ENCODE peak calls at places on chromosomes 2 and 18, in four cellular contexts. Y, H, Z and G are unnamed samples.

GRCh38 chr2:224938670-224939309 is 103.5 kb downstream of the DOCK10 start:
- DNase-seq in Y (no peak), H (no peak), Z (no peak), G (no peak)

GRCh38 chr2:188819011-188819410 is 155.2 kb upstream of the COL3A1 start:
- DNase-seq in Y (no peak), H (no peak), Z (no peak), G (no peak)

GRCh38 chr18:78948707-78949106 is 30.9 kb upstream of the SALL3 start:
- DNase-seq in Y (no peak), H (no peak), Z (no peak), G (no peak)

GRCh38 chr2:127611076-127611925 is 34.7 kb upstream of the GPR17 start:
- DNase-seq in Y (no peak), H (no peak), Z (no peak), G (no peak)

GRCh38 chr2:45968946-45969584 is 317.6 kb downstream of the PRKCE start:
- DNase-seq in Y (no peak), H (no peak), Z (no peak), G (no peak)

GRCh38 chr2:186256540-186256939 is 229.5 kb upstream of the ZC3H15 start:
- DNase-seq in Y (peak), H (no peak), Z (no peak), G (peak)

GRCh38 chr2:18800240-18800971 is 211.0 kb upstream of the NT5C1B start:
- DNase-seq in Y (peak), H (no peak), Z (no peak), G (no peak)

GRCh38 chr18:32803571-32803970 is 30.7 kb upstream of the KLHL14 start:
- DNase-seq in Y (peak), H (no peak), Z (no peak), G (peak)

GRCh38 chr2:119005081-119005480 is 63.1 kb downstream of the MARCO start:
- DNase-seq in Y (no peak), H (no peak), Z (no peak), G (no peak)

GRCh38 chr2:30756051-30756719 is 51.1 kb downstream of the CAPN13 start:
- DNase-seq in Y (peak), H (peak), Z (no peak), G (no peak)

GRCh38 chr2:237538901-237539300 is 27.5 kb upstream of the PRLH start:
- DNase-seq in Y (no peak), H (no peak), Z (no peak), G (no peak)

GRCh38 chr2:115910270-115910669 is 1467.8 kb downstream of the DPP10 start:
- DNase-seq in Y (no peak), H (no peak), Z (no peak), G (no peak)

GRCh38 chr18:3623769-3624545 is 174.0 kb downstream of the TGIF1 start:
- DNase-seq in Y (peak), H (peak), Z (peak), G (no peak)

GRCh38 chr2:215624423-215624829 is 188.6 kb upstream of the FN1 start:
- DNase-seq in Y (peak), H (no peak), Z (no peak), G (no peak)

GRCh38 chr2:159807183-159808037 is 9.4 kb upstream of the CD302 start:
- DNase-seq in Y (peak), H (peak), Z (no peak), G (no peak)

GRCh38 chr2:45938649-45939511 is 287.4 kb downstream of the PRKCE start:
- DNase-seq in Y (peak), H (no peak), Z (no peak), G (no peak)

GRCh38 chr2:67733517-67733916 is 329.3 kb downstream of the C1D start:
- DNase-seq in Y (peak), H (no peak), Z (peak), G (no peak)

GRCh38 chr2:201116115-201116958 is at the start of gene CFLAR:
- DNase-seq in Y (peak), H (peak), Z (no peak), G (no peak)

GRCh38 chr2:236209535-236209934 is 41.3 kb upstream of the GBX2 start:
- DNase-seq in Y (no peak), H (no peak), Z (peak), G (no peak)
- TF ChIP-seq CBX5 in Y (no peak), H (no peak), Z (no peak), G (no peak)

GRCh38 chr2:121638333-121638732 is 10.9 kb downstream of the CLASP1 start:
- DNase-seq in Y (peak), H (no peak), Z (no peak), G (no peak)
- TF ChIP-seq CBX5 in Y (no peak), H (no peak), Z (no peak), G (no peak)

DNA sequence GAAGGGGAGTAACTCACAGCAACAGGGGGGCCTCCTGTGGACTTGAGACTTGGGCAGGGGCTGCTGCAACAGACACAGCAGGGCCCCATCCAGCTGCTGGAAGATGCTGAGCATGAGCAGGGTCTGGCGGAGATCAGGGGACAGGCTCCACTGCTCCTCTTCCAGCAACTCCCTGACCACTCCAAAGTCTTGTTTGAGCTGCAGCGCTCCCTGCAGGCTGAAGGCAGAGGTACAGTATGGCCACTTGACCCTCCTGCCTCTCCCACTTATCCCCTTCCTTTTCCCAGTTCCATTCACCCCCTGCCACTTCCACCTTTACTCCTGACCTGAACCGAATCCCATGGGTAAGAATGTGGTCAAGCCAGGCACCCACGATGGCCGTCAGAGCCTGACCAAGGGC is 2.4 kb upstream of the MRPL53 start:
- DNase-seq in Y (no peak), H (no peak), Z (peak), G (no peak)
- TF ChIP-seq CBX5 in Y (no peak), H (no peak), Z (no peak), G (no peak)

GRCh38 chr18:77061291-77061945 is 71.2 kb downstream of the MBP start:
- DNase-seq in Y (no peak), H (no peak), Z (no peak), G (no peak)

GRCh38 chr18:77062518-77063003 is 70.0 kb downstream of the MBP start:
- DNase-seq in Y (no peak), H (no peak), Z (no peak), G (peak)

GRCh38 chr18:77065221-77065981 is 67.2 kb downstream of the MBP start:
- DNase-seq in Y (no peak), H (no peak), Z (no peak), G (peak)

GRCh38 chr18:77061946-77062517 is 70.6 kb downstream of the MBP start:
- DNase-seq in Y (no peak), H (no peak), Z (no peak), G (no peak)

GRCh38 chr18:77063256-77063655 is 69.3 kb downstream of the MBP start:
- DNase-seq in Y (no peak), H (no peak), Z (no peak), G (peak)
- TF ChIP-seq CBX5 in Y (no peak), H (no peak), Z (no peak), G (peak)

GRCh38 chr2:7427293-7428060 is 510.3 kb downstream of the RNF144A start:
- DNase-seq in Y (peak), H (peak), Z (no peak), G (peak)
- TF ChIP-seq CBX5 in Y (no peak), H (no peak), Z (no peak), G (no peak)

GRCh38 chr2:181103659-181104058 is 123.3 kb downstream of the UBE2E3 start:
- DNase-seq in Y (no peak), H (no peak), Z (no peak), G (no peak)

GRCh38 chr2:181106229-181106628 is 125.8 kb downstream of the UBE2E3 start:
- DNase-seq in Y (no peak), H (no peak), Z (no peak), G (no peak)

GRCh38 chr2:181105562-181105961 is 125.2 kb downstream of the UBE2E3 start:
- DNase-seq in Y (no peak), H (no peak), Z (no peak), G (no peak)

GRCh38 chr2:181104512-181105121 is 124.2 kb downstream of the UBE2E3 start:
- DNase-seq in Y (peak), H (no peak), Z (no peak), G (no peak)

DNA sequence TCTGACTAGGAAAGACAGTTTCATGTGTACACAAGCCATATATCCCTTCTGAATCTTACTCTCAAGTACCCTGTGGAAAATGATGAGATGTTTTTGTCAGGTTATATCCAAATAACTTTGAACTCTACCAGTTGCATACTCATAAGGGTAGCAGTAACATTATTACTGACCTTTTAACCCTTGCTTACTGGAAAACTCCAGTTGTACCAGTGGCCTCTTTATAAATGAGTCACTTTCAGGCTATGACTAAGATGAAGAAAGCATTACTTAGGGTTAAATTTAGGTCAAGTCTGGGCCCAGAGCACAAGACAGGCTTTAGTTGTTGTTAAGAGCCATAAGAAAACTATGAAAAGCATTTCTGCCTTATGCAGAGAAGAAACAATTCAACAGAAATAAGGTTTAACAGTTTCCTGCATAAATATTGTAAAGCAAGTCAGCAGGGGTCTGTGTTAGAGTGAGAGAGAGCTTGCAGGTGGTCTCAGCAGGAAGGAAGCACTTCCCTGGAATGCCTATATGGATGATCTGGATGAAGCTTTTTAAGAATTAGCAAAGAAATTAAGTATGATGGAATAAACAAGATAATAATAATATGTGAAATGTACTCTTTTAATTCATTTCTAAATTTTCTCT is 126.5 kb downstream of the UBE2E3 start:
- DNase-seq in Y (no peak), H (no peak), Z (no peak), G (peak)
- TF ChIP-seq CBX5 in Y (no peak), H (no peak), Z (no peak), G (peak)

GRCh38 chr2:44244135-44244871 is 31.0 kb upstream of the SLC3A1 start:
- DNase-seq in Y (peak), H (peak), Z (no peak), G (no peak)
- TF ChIP-seq CBX5 in Y (no peak), H (no peak), Z (no peak), G (no peak)

GRCh38 chr18:63890950-63891304 is 3.4 kb downstream of the SERPINB2 start:
- DNase-seq in Y (peak), H (no peak), Z (no peak), G (no peak)
- TF ChIP-seq CBX5 in Y (no peak), H (no peak), Z (no peak), G (no peak)